ENCODE peak calls at places on chromosomes 13 and 19, in four cellular contexts. C is A549, V is K562, K is HepG2. R is an unnamed sample.

GRCh38 chr13:110244096-110244830 is 62.7 kb downstream of the COL4A1 start:
- DNase-seq in C (no peak), V (no peak), K (no peak), R (peak; percentile 42)

GRCh38 chr13:108360139-108360538 is 90.6 kb downstream of the TNFSF13B start:
- DNase-seq in K (no peak), C (no peak), V (no peak), R (no peak)

GRCh38 chr13:47277774-47278173 is 380.9 kb upstream of the HTR2A start:
- DNase-seq in C (no peak), K (no peak), V (no peak), R (peak; percentile 44)

GRCh38 chr13:74110053-74110452 is 24.2 kb downstream of the KLF12 start:
- DNase-seq in V (no peak), C (peak; percentile 14), K (no peak), R (no peak)

GRCh38 chr19:40908981-40909380 is 26.9 kb upstream of the CYP2A7 start:
- DNase-seq in K (no peak), C (no peak), V (no peak), R (no peak)

GRCh38 chr19:55643003-55643732 is at the start of gene ZNF581:
- DNase-seq in C (peak; percentile 86), V (peak; percentile 87), K (peak; percentile 57), R (peak; percentile 78)

GRCh38 chr19:51145926-51146493 is 3.9 kb downstream of the SIGLEC7 start:
- DNase-seq in C (no peak), V (no peak), K (no peak), R (no peak)

GRCh38 chr13:24670927-24671326 is 9.3 kb upstream of the ATP12A start:
- DNase-seq in K (no peak), C (peak; percentile 60), V (peak; percentile 16), R (no peak)

GRCh38 chr19:7348587-7349230 is at the start of gene ARHGEF18:
- DNase-seq in K (no peak), V (no peak), C (no peak), R (no peak)

DNA sequence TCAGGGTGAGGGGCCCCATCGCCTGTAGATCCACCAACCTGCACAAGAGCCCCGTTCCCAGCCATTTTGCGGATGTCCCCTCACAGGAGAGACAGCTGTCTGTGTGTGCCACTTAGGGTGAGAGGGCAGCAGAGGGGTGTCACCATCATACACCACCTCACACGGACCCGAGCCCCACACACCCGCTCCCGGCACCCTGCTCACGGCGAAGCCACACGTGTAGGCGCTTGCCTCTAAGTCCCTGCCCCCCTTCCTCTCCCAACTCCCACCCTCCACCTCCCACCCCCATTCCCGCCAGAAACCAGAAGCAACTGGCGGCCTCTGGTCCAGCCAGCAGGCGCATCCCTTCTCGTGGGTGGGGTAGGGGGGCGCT is 4.0 kb upstream of the DPF1 start:
- DNase-seq in V (no peak), C (no peak), K (no peak), R (no peak)
- TF ChIP-seq MAZ in V (no peak), C (no peak), K (no peak), R (no peak)

GRCh38 chr19:38561658-38562057 is 56.1 kb downstream of the MAP4K1 start:
- DNase-seq in C (no peak), K (no peak), V (no peak), R (no peak)
- TF ChIP-seq MAZ in C (no peak), K (no peak), V (no peak), R (no peak)

DNA sequence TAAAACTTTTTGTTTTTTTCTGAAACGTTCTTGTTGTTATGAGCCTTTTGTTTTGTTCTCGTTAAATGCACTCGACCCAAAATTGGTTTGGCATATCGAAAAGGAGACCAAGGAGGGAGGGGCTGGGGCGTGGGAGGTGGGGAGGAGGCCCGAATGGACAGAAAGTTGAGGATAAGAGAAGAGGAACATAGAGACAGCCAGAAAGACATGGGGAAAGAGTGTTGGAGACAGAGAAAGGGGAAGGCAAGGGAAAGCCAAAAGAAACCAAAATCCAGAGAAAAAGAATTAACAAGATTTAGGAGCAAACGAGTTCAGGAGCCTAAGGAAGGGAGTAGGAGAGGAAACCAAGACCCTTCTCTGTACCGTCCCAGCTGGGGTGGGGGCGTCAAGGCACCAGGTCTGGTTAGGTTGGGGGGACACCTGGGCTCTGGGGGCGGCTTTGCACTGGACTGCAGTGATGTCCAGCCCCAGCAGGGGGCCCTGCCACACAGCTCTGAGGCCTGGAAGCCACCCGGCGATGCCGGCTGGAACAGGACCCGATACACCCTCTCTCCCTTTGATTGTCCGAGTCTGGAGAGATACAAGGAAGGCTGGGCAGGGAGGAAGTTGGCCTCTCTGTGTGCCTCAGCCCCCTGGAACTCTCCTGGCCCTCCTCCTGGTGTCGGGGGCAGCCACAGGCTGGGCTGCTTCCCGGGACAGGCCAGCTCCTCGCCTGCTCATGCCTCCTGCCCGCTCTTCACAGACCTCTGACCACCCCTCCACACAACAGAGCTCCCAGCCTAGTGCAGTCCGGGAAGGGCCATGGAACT is 11.6 kb upstream of the ASF1B start:
- DNase-seq in V (peak; percentile 76), K (peak; percentile 39), C (peak; percentile 45), R (peak; percentile 57)
- TF ChIP-seq MAZ in V (peak; percentile 70), K (peak; percentile 26), C (no peak), R (peak; percentile 34)

GRCh38 chr19:13116282-13117175 is at the start of gene TRMT1:
- DNase-seq in K (peak; percentile 90), V (peak; percentile 96), C (peak; percentile 93), R (peak; percentile 91)

GRCh38 chr19:13118424-13119193 is 545 bp downstream of the NACC1 start:
- DNase-seq in V (peak; percentile 96), C (peak; percentile 47), K (peak; percentile 50), R (peak; percentile 31)

GRCh38 chr19:13119654-13120053 is 1.6 kb downstream of the NACC1 start:
- DNase-seq in K (no peak), V (no peak), C (no peak), R (no peak)

GRCh38 chr19:13117176-13117771 is 734 bp upstream of the TRMT1 start:
- DNase-seq in C (no peak), V (no peak), K (no peak), R (no peak)

DNA sequence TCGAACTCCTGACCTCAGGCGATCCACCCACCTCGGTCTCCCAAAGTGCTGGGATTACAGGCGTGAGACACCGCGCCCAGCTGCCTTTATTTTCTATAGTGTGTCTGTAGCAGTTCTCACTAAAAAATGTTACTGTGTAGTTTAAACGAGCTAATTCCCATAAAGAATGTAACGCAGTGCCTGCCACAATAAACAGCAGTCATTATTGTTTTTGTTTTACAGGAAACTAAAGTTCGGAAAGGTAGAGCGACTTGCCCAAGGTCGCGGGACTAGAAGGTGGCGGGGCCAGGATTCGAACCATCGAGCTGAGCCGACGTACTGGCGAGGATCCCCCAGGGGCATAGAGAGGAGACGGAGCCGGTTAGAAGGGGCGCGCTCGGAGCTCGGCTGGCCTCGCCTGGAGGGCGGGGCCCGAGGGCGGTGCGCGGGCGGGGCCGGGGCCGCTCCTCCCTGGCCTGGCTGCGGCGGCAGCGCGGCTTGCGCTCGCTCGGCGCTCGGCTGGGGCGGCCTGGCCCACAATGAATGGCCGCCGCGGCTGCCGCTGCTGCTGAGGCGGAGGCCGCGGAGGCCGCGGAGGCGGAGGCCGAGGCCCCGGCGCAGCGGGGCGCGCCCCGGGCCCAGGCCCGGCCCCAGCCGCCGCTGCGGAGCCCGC is at the start of gene NACC1:
- DNase-seq in V (peak; percentile 95), K (peak; percentile 74), C (peak; percentile 87), R (peak; percentile 82)
- TF ChIP-seq MAZ in V (peak; percentile 92), K (peak; percentile 88), C (no peak), R (peak; percentile 99)